ENCODE peak calls at places on chromosomes 1 and 21, in seven cellular contexts. K is GM23338, Q is AG04450, E is endodermal cell, Z is HFF-Myc, R is PC-3, M is fibroblast of lung. H is an unnamed sample.

GRCh38 chr1:46131727-46132528 is 501 bp downstream of the PIK3R3 start:
- DNase-seq in K (peak; percentile 45), Q (no peak), E (peak; percentile 49), Z (no peak), R (peak; percentile 46), M (peak; percentile 42), H (peak; percentile 44)

GRCh38 chr1:31531177-31532000 is 44.9 kb upstream of the TINAGL1 start:
- DNase-seq in K (no peak), Q (peak; percentile 32), E (no peak), Z (no peak), R (peak; percentile 83), M (peak; percentile 80), H (peak; percentile 81)

GRCh38 chr1:26190373-26190987 is at the start of gene CATSPER4:
- DNase-seq in K (peak; percentile 96), Q (no peak), E (peak; percentile 96), Z (no peak), R (no peak), M (peak; percentile 10), H (peak; percentile 55)

GRCh38 chr1:210288106-210288505 is 40.6 kb upstream of the HHAT start:
- DNase-seq in K (no peak), Q (no peak), E (no peak), Z (no peak), R (no peak), M (no peak), H (no peak)

GRCh38 chr1:147215540-147215916 is 9.6 kb downstream of the FMO5 start:
- DNase-seq in K (no peak), Q (no peak), E (no peak), Z (no peak), R (no peak), M (no peak), H (no peak)

GRCh38 chr1:94597701-94598100 is 56.1 kb upstream of the F3 start:
- DNase-seq in K (no peak), Q (no peak), E (peak; percentile 36), Z (no peak), R (peak; percentile 40), M (peak; percentile 73), H (no peak)

GRCh38 chr1:100277866-100278265 is 11.8 kb downstream of the RTCA start:
- DNase-seq in K (no peak), Q (no peak), E (no peak), Z (no peak), R (no peak), M (no peak), H (no peak)

GRCh38 chr1:29732438-29732837 is 496.1 kb downstream of the PTPRU start:
- DNase-seq in K (no peak), Q (no peak), E (no peak), Z (peak; percentile 11), R (no peak), M (no peak), H (no peak)

GRCh38 chr21:31173881-31174555 is 135.7 kb upstream of the KRTAP19-8 start:
- DNase-seq in K (no peak), Q (no peak), E (no peak), Z (no peak), R (no peak), M (no peak), H (no peak)

GRCh38 chr1:41122148-41122547 is 100.6 kb upstream of the SLFNL1 start:
- DNase-seq in K (no peak), Q (no peak), E (no peak), Z (no peak), R (no peak), M (no peak), H (no peak)

GRCh38 chr1:33985656-33986055 is 121.8 kb downstream of the HMGB4 start:
- DNase-seq in K (no peak), Q (no peak), E (no peak), Z (no peak), R (no peak), M (peak; percentile 48), H (no peak)

GRCh38 chr1:170360601-170361000 is 171.4 kb upstream of the GORAB start:
- DNase-seq in K (no peak), Q (no peak), E (no peak), Z (no peak), R (peak; percentile 63), M (peak; percentile 10), H (no peak)

GRCh38 chr1:85484716-85485115 is 19.8 kb upstream of the DDAH1 start:
- DNase-seq in K (no peak), Q (no peak), E (no peak), Z (no peak), R (peak; percentile 54), M (no peak), H (no peak)

GRCh38 chr1:92441316-92442311 is 45.1 kb downstream of the GFI1 start:
- DNase-seq in K (peak; percentile 87), Q (no peak), E (peak; percentile 90), Z (no peak), R (no peak), M (no peak), H (no peak)

GRCh38 chr21:36147891-36148290 is 8.7 kb upstream of the DOP1B start:
- DNase-seq in K (no peak), Q (no peak), E (no peak), Z (no peak), R (no peak), M (no peak), H (no peak)

GRCh38 chr1:162367073-162367472 is 9.6 kb downstream of the SPATA46 start:
- DNase-seq in K (no peak), Q (no peak), E (no peak), Z (no peak), R (no peak), M (no peak), H (no peak)

GRCh38 chr21:41763398-41763931 is 3.4 kb downstream of the RIPK4 start:
- DNase-seq in K (peak; percentile 72), Q (no peak), E (peak; percentile 68), Z (no peak), R (peak; percentile 50), M (no peak), H (no peak)

GRCh38 chr1:5986018-5986417 is 6.2 kb downstream of the NPHP4 start:
- DNase-seq in K (no peak), Q (no peak), E (no peak), Z (no peak), R (no peak), M (no peak), H (no peak)

GRCh38 chr1:10295471-10296085 is 85.2 kb downstream of the KIF1B start:
- DNase-seq in K (no peak), Q (no peak), E (no peak), Z (no peak), R (no peak), M (no peak), H (no peak)

GRCh38 chr1:41476807-41477361 is 7.6 kb downstream of the EDN2 start:
- DNase-seq in K (no peak), Q (no peak), E (no peak), Z (no peak), R (no peak), M (no peak), H (no peak)

GRCh38 chr1:182795563-182796228 is 6.1 kb downstream of the NPL start:
- DNase-seq in K (no peak), Q (no peak), E (no peak), Z (no peak), R (no peak), M (no peak), H (no peak)

GRCh38 chr1:16032388-16033100 is 10.7 kb downstream of the CLCNKA start:
- DNase-seq in K (peak; percentile 99), Q (peak; percentile 62), E (peak; percentile 99), Z (peak; percentile 71), R (peak; percentile 85), M (peak; percentile 79), H (peak; percentile 78)

GRCh38 chr1:199644912-199645311 is 382.6 kb upstream of the NR5A2 start:
- DNase-seq in K (no peak), Q (no peak), E (no peak), Z (no peak), R (no peak), M (no peak), H (no peak)

GRCh38 chr1:106249365-106249764 is 807.1 kb upstream of the PRMT6 start:
- DNase-seq in K (no peak), Q (no peak), E (no peak), Z (no peak), R (no peak), M (no peak), H (no peak)

GRCh38 chr21:42513151-42513984 is at the start of gene SLC37A1:
- DNase-seq in K (peak; percentile 73), Q (no peak), E (peak; percentile 81), Z (no peak), R (peak; percentile 44), M (peak; percentile 23), H (no peak)

GRCh38 chr1:86419277-86419903 is 4.6 kb upstream of the CLCA2 start:
- DNase-seq in K (peak; percentile 68), Q (no peak), E (peak; percentile 58), Z (no peak), R (peak; percentile 64), M (peak; percentile 24), H (no peak)

GRCh38 chr1:1304331-1305299 is 3.1 kb downstream of the ACAP3 start:
- DNase-seq in K (peak; percentile 65), Q (peak; percentile 65), E (peak; percentile 91), Z (peak; percentile 60), R (no peak), M (peak; percentile 73), H (peak; percentile 76)

GRCh38 chr1:172054172-172054571 is 212.9 kb downstream of the DNM3 start:
- DNase-seq in K (no peak), Q (no peak), E (no peak), Z (no peak), R (no peak), M (no peak), H (no peak)

GRCh38 chr1:39539252-39539790 is 37.3 kb downstream of the PABPC4 start:
- DNase-seq in K (peak; percentile 88), Q (peak; percentile 33), E (peak; percentile 87), Z (peak; percentile 36), R (peak; percentile 72), M (peak; percentile 58), H (peak; percentile 57)

GRCh38 chr1:111769517-111770146 is 13.9 kb downstream of the DDX20 start:
- DNase-seq in K (peak; percentile 66), Q (peak; percentile 41), E (no peak), Z (peak; percentile 48), R (peak; percentile 74), M (peak; percentile 54), H (no peak)

GRCh38 chr1:66339944-66340343 is 194.0 kb upstream of the SGIP1 start:
- DNase-seq in K (peak; percentile 21), Q (no peak), E (no peak), Z (no peak), R (no peak), M (no peak), H (peak; percentile 62)
- H3K4me3 ChIP-seq in K (no peak overlapping the region), Q (no peak overlapping the region), E (no peak overlapping the region), Z (no peak overlapping the region), R (no peak overlapping the region), M (no peak overlapping the region), H (no peak overlapping the region)

GRCh38 chr1:215877452-215877951 is 310.4 kb downstream of the KCTD3 start:
- DNase-seq in K (no peak), Q (no peak), E (no peak), Z (no peak), R (no peak), M (no peak), H (no peak)
- H3K4me3 ChIP-seq in K (no peak overlapping the region), Q (no peak overlapping the region), E (no peak overlapping the region), Z (no peak overlapping the region), R (no peak overlapping the region), M (no peak overlapping the region), H (no peak overlapping the region)

GRCh38 chr1:151002611-151003010 is 4.1 kb downstream of the MINDY1 start:
- DNase-seq in K (no peak), Q (no peak), E (no peak), Z (no peak), R (no peak), M (no peak), H (no peak)
- H3K4me3 ChIP-seq in K (no peak overlapping the region), Q (no peak overlapping the region), E (no peak overlapping the region), Z (no peak overlapping the region), R (no peak overlapping the region), M (no peak overlapping the region), H (no peak overlapping the region)

GRCh38 chr1:54489627-54490240 is 58.3 kb upstream of the ACOT11 start:
- DNase-seq in K (no peak), Q (no peak), E (no peak), Z (no peak), R (no peak), M (no peak), H (no peak)
- H3K4me3 ChIP-seq in K (peak overlapping the region; percentile 91), Q (peak overlapping the region; percentile 13), E (no peak overlapping the region), Z (no peak overlapping the region), R (peak overlapping the region; percentile 87), M (no peak overlapping the region), H (peak overlapping the region; percentile 45)